ENCODE peak calls at places on chromosomes 2 and 18, in seven cellular contexts. One of them, this sample, is unnamed.

GRCh38 chr18:10304853-10305252 is 149.6 kb upstream of the APCDD1 start:
- DNase-seq in right lobe of liver: no peak
- DNase-seq in fibroblast of lung: peak
- DNase-seq in GM23248: peak
- DNase-seq in DND-41: no peak
- DNase-seq in uterus: no peak
- DNase-seq in spleen: no peak
- DNase-seq in this sample: no peak

GRCh38 chr2:189218236-189218635 is 38.7 kb upstream of the COL5A2 start:
- DNase-seq in right lobe of liver: no peak
- DNase-seq in fibroblast of lung: no peak
- DNase-seq in GM23248: no peak
- DNase-seq in DND-41: no peak
- DNase-seq in uterus: no peak
- DNase-seq in spleen: no peak
- DNase-seq in this sample: no peak

GRCh38 chr2:6941299-6942046 is 24.3 kb downstream of the RNF144A start:
- DNase-seq in right lobe of liver: no peak
- DNase-seq in fibroblast of lung: no peak
- DNase-seq in GM23248: no peak
- DNase-seq in DND-41: no peak
- DNase-seq in uterus: no peak
- DNase-seq in spleen: no peak
- DNase-seq in this sample: no peak

GRCh38 chr18:27887711-27888495 is 289.0 kb downstream of the CDH2 start:
- DNase-seq in right lobe of liver: no peak
- DNase-seq in fibroblast of lung: peak
- DNase-seq in GM23248: peak
- DNase-seq in DND-41: no peak
- DNase-seq in uterus: no peak
- DNase-seq in spleen: no peak
- DNase-seq in this sample: no peak

GRCh38 chr18:26097563-26097962 is 7.2 kb upstream of the SS18 start:
- DNase-seq in right lobe of liver: no peak
- DNase-seq in fibroblast of lung: no peak
- DNase-seq in GM23248: no peak
- DNase-seq in DND-41: no peak
- DNase-seq in uterus: no peak
- DNase-seq in spleen: no peak
- DNase-seq in this sample: no peak

GRCh38 chr2:148966432-148966758 is 72.1 kb upstream of the LYPD6B start:
- DNase-seq in right lobe of liver: no peak
- DNase-seq in fibroblast of lung: no peak
- DNase-seq in GM23248: no peak
- DNase-seq in DND-41: no peak
- DNase-seq in uterus: no peak
- DNase-seq in spleen: no peak
- DNase-seq in this sample: no peak

GRCh38 chr2:191622374-191623320 is 55.3 kb upstream of the NABP1 start:
- DNase-seq in right lobe of liver: no peak
- DNase-seq in fibroblast of lung: no peak
- DNase-seq in GM23248: no peak
- DNase-seq in DND-41: no peak
- DNase-seq in uterus: no peak
- DNase-seq in spleen: no peak
- DNase-seq in this sample: no peak

GRCh38 chr2:4354678-4355077 is 651.3 kb downstream of the DCDC2C start:
- DNase-seq in right lobe of liver: no peak
- DNase-seq in fibroblast of lung: no peak
- DNase-seq in GM23248: no peak
- DNase-seq in DND-41: peak
- DNase-seq in uterus: no peak
- DNase-seq in spleen: no peak
- DNase-seq in this sample: no peak

GRCh38 chr2:189661957-189662321 is 680 bp downstream of the ASNSD1 start:
- DNase-seq in right lobe of liver: no peak
- DNase-seq in fibroblast of lung: no peak
- DNase-seq in GM23248: peak
- DNase-seq in DND-41: peak
- DNase-seq in uterus: no peak
- DNase-seq in spleen: no peak
- DNase-seq in this sample: no peak

GRCh38 chr18:56172527-56172926 is 465.9 kb downstream of the TXNL1 start:
- DNase-seq in right lobe of liver: no peak
- DNase-seq in fibroblast of lung: no peak
- DNase-seq in GM23248: no peak
- DNase-seq in DND-41: no peak
- DNase-seq in uterus: no peak
- DNase-seq in spleen: no peak
- DNase-seq in this sample: no peak

GRCh38 chr18:51123046-51123395 is 74.5 kb downstream of the MEX3C start:
- DNase-seq in right lobe of liver: no peak
- DNase-seq in fibroblast of lung: no peak
- DNase-seq in GM23248: no peak
- DNase-seq in DND-41: no peak
- DNase-seq in uterus: no peak
- DNase-seq in spleen: no peak
- DNase-seq in this sample: no peak

GRCh38 chr2:17747684-17748452 is 5.7 kb downstream of the SMC6 start:
- DNase-seq in right lobe of liver: no peak
- DNase-seq in fibroblast of lung: peak
- DNase-seq in GM23248: peak
- DNase-seq in DND-41: no peak
- DNase-seq in uterus: no peak
- DNase-seq in spleen: no peak
- DNase-seq in this sample: no peak

GRCh38 chr18:74446631-74447403 is 10.3 kb downstream of the DIPK1C start:
- DNase-seq in right lobe of liver: no peak
- DNase-seq in fibroblast of lung: no peak
- DNase-seq in GM23248: no peak
- DNase-seq in DND-41: no peak
- DNase-seq in uterus: no peak
- DNase-seq in spleen: no peak
- DNase-seq in this sample: no peak

GRCh38 chr2:132662742-132663141 is 7.3 kb downstream of the LYPD1 start:
- DNase-seq in right lobe of liver: no peak
- DNase-seq in fibroblast of lung: peak
- DNase-seq in GM23248: no peak
- DNase-seq in DND-41: no peak
- DNase-seq in uterus: no peak
- DNase-seq in spleen: no peak
- DNase-seq in this sample: no peak

GRCh38 chr2:209578394-209579006 is 154.7 kb downstream of the MAP2 start:
- DNase-seq in right lobe of liver: no peak
- DNase-seq in fibroblast of lung: no peak
- DNase-seq in GM23248: no peak
- DNase-seq in DND-41: no peak
- DNase-seq in uterus: no peak
- DNase-seq in spleen: no peak
- DNase-seq in this sample: no peak

GRCh38 chr2:209577376-209578357 is 153.8 kb downstream of the MAP2 start:
- DNase-seq in right lobe of liver: no peak
- DNase-seq in fibroblast of lung: peak
- DNase-seq in GM23248: peak
- DNase-seq in DND-41: no peak
- DNase-seq in uterus: no peak
- DNase-seq in spleen: no peak
- DNase-seq in this sample: no peak

GRCh38 chr2:209584915-209585314 is 161.1 kb downstream of the MAP2 start:
- DNase-seq in right lobe of liver: no peak
- DNase-seq in fibroblast of lung: no peak
- DNase-seq in GM23248: no peak
- DNase-seq in DND-41: no peak
- DNase-seq in uterus: no peak
- DNase-seq in spleen: no peak
- DNase-seq in this sample: no peak

GRCh38 chr2:209574515-209574914 is 150.7 kb downstream of the MAP2 start:
- DNase-seq in right lobe of liver: no peak
- DNase-seq in fibroblast of lung: no peak
- DNase-seq in GM23248: no peak
- DNase-seq in DND-41: no peak
- DNase-seq in uterus: no peak
- DNase-seq in spleen: no peak
- DNase-seq in this sample: no peak

GRCh38 chr2:209579236-209579749 is 155.4 kb downstream of the MAP2 start:
- DNase-seq in right lobe of liver: no peak
- DNase-seq in fibroblast of lung: peak
- DNase-seq in GM23248: peak
- DNase-seq in DND-41: no peak
- DNase-seq in uterus: no peak
- DNase-seq in spleen: no peak
- DNase-seq in this sample: no peak
- H3K4me3 ChIP-seq in right lobe of liver: no peak
- H3K4me3 ChIP-seq in fibroblast of lung: peak
- H3K4me3 ChIP-seq in GM23248: peak
- H3K4me3 ChIP-seq in DND-41: no peak
- H3K4me3 ChIP-seq in uterus: no peak
- H3K4me3 ChIP-seq in spleen: peak
- H3K4me3 ChIP-seq in this sample: no peak

GRCh38 chr2:39405364-39405763 is 31.7 kb downstream of the MAP4K3 start:
- DNase-seq in right lobe of liver: no peak
- DNase-seq in fibroblast of lung: no peak
- DNase-seq in GM23248: no peak
- DNase-seq in DND-41: no peak
- DNase-seq in uterus: no peak
- DNase-seq in spleen: no peak
- DNase-seq in this sample: no peak

GRCh38 chr2:39403311-39403710 is 33.8 kb downstream of the MAP4K3 start:
- DNase-seq in right lobe of liver: no peak
- DNase-seq in fibroblast of lung: peak
- DNase-seq in GM23248: no peak
- DNase-seq in DND-41: no peak
- DNase-seq in uterus: no peak
- DNase-seq in spleen: no peak
- DNase-seq in this sample: no peak

GRCh38 chr2:39399570-39399969 is 37.5 kb downstream of the MAP4K3 start:
- DNase-seq in right lobe of liver: no peak
- DNase-seq in fibroblast of lung: peak
- DNase-seq in GM23248: no peak
- DNase-seq in DND-41: no peak
- DNase-seq in uterus: no peak
- DNase-seq in spleen: no peak
- DNase-seq in this sample: no peak

GRCh38 chr2:39401319-39401718 is 35.8 kb downstream of the MAP4K3 start:
- DNase-seq in right lobe of liver: no peak
- DNase-seq in fibroblast of lung: no peak
- DNase-seq in GM23248: no peak
- DNase-seq in DND-41: no peak
- DNase-seq in uterus: no peak
- DNase-seq in spleen: no peak
- DNase-seq in this sample: no peak
- H3K27ac ChIP-seq in right lobe of liver: no peak
- H3K27ac ChIP-seq in fibroblast of lung: no peak
- H3K27ac ChIP-seq in GM23248: no peak
- H3K27ac ChIP-seq in DND-41: no peak
- H3K27ac ChIP-seq in uterus: no peak
- H3K27ac ChIP-seq in spleen: no peak
- H3K27ac ChIP-seq in this sample: no peak

GRCh38 chr2:102782916-102783315 is 21.1 kb downstream of the TMEM182 start:
- DNase-seq in right lobe of liver: no peak
- DNase-seq in fibroblast of lung: no peak
- DNase-seq in GM23248: no peak
- DNase-seq in DND-41: no peak
- DNase-seq in uterus: no peak
- DNase-seq in spleen: no peak
- DNase-seq in this sample: no peak

GRCh38 chr2:102780467-102780866 is 18.6 kb downstream of the TMEM182 start:
- DNase-seq in right lobe of liver: no peak
- DNase-seq in fibroblast of lung: no peak
- DNase-seq in GM23248: no peak
- DNase-seq in DND-41: no peak
- DNase-seq in uterus: no peak
- DNase-seq in spleen: no peak
- DNase-seq in this sample: no peak

GRCh38 chr2:102788216-102788879 is 26.5 kb downstream of the TMEM182 start:
- DNase-seq in right lobe of liver: no peak
- DNase-seq in fibroblast of lung: no peak
- DNase-seq in GM23248: no peak
- DNase-seq in DND-41: no peak
- DNase-seq in uterus: no peak
- DNase-seq in spleen: no peak
- DNase-seq in this sample: no peak

GRCh38 chr2:102782187-102782586 is 20.4 kb downstream of the TMEM182 start:
- DNase-seq in right lobe of liver: no peak
- DNase-seq in fibroblast of lung: no peak
- DNase-seq in GM23248: no peak
- DNase-seq in DND-41: no peak
- DNase-seq in uterus: no peak
- DNase-seq in spleen: no peak
- DNase-seq in this sample: no peak

GRCh38 chr2:102783506-102784189 is 21.8 kb downstream of the TMEM182 start:
- DNase-seq in right lobe of liver: no peak
- DNase-seq in fibroblast of lung: no peak
- DNase-seq in GM23248: no peak
- DNase-seq in DND-41: no peak
- DNase-seq in uterus: no peak
- DNase-seq in spleen: no peak
- DNase-seq in this sample: no peak
- H3K4me3 ChIP-seq in right lobe of liver: no peak
- H3K4me3 ChIP-seq in fibroblast of lung: no peak
- H3K4me3 ChIP-seq in GM23248: no peak
- H3K4me3 ChIP-seq in DND-41: no peak
- H3K4me3 ChIP-seq in uterus: no peak
- H3K4me3 ChIP-seq in spleen: no peak
- H3K4me3 ChIP-seq in this sample: no peak

DNA sequence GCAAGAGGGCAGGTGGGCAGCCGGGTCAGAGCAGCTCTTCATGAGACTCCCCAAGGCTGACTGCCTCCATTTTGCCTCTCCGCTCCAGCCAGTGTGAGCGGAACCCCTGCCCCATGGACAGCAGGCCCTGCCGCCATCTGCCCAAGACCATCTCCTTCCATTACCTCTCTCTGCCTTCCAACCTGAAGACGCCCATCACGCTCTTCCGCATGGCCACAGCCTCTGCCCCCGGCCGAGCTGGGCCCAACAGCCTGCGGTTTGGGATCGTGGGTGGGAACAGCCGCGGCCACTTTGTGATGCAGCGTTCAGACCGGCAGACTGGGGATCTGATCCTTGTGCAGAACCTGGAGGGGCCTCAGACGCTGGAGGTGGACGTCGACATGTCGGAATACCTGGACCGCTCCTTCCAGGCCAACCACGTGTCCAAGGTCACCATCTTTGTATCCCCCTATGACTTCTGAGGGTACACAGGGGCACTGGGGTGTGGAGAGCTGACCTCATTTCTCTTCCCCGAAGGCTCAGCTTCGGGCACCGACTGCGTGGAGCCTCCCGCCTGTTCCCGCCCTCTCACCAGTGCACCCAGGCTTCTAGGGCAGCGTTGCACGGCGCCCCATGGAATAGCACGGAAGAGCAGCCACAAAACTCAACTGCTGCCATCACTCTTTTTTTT is 49.0 kb downstream of the FBLN7 start:
- DNase-seq in right lobe of liver: no peak
- DNase-seq in fibroblast of lung: no peak
- DNase-seq in GM23248: no peak
- DNase-seq in DND-41: no peak
- DNase-seq in uterus: no peak
- DNase-seq in spleen: no peak
- DNase-seq in this sample: no peak
- H3K27ac ChIP-seq in right lobe of liver: no peak
- H3K27ac ChIP-seq in fibroblast of lung: no peak
- H3K27ac ChIP-seq in GM23248: no peak
- H3K27ac ChIP-seq in DND-41: peak
- H3K27ac ChIP-seq in uterus: no peak
- H3K27ac ChIP-seq in spleen: peak
- H3K27ac ChIP-seq in this sample: peak

This sample was measured in CD8-positive, alpha-beta memory T cell.